ENCODE peak calls at places on chromosomes 3 and 15, in seven cellular contexts. K is dorsolateral prefrontal cortex; I is CD4-positive, alpha-beta T cell; U is cardiac muscle cell; G is lower lobe of right lung; E is HFFc6; T is thoracic aorta. Z is an unnamed sample.

GRCh38 chr3:10565814-10566213 is 60.4 kb upstream of the ATP2B2 start:
- DNase-seq in E (no peak), U (no peak), K (no peak), T (no peak), G (no peak), I (no peak), Z (no peak)

GRCh38 chr15:64895285-64896065 is 16.2 kb upstream of the ANKDD1A start:
- DNase-seq in U (peak), G (peak), K (no peak), T (no peak), E (peak), I (peak), Z (peak)

GRCh38 chr15:65773386-65774111 is 18.5 kb downstream of the DENND4A start:
- DNase-seq in G (no peak), E (no peak), U (no peak), K (no peak), T (no peak), I (no peak), Z (peak)

GRCh38 chr3:127011270-127011992 is 28.5 kb downstream of the PLXNA1 start:
- DNase-seq in I (no peak), G (no peak), U (peak), T (no peak), K (no peak), E (no peak), Z (no peak)

GRCh38 chr3:27507111-27507510 is 22.9 kb upstream of the SLC4A7 start:
- DNase-seq in E (no peak), G (no peak), U (peak), K (no peak), I (no peak), T (no peak), Z (no peak)

GRCh38 chr15:95192923-95193322 is 961.6 kb downstream of the MCTP2 start:
- DNase-seq in I (no peak), K (no peak), U (no peak), T (no peak), E (no peak), G (no peak), Z (no peak)

GRCh38 chr3:192207239-192207638 is 520.1 kb downstream of the FGF12 start:
- DNase-seq in T (no peak), G (no peak), K (no peak), E (no peak), U (no peak), I (no peak), Z (no peak)

GRCh38 chr3:174776123-174776522 is 83.0 kb upstream of the NAALADL2 start:
- DNase-seq in T (no peak), E (peak), G (no peak), I (no peak), U (peak), K (no peak), Z (no peak)

GRCh38 chr3:8595252-8595934 is 49.2 kb downstream of the SSUH2 start:
- DNase-seq in U (no peak), G (no peak), I (no peak), E (no peak), T (no peak), K (peak), Z (no peak)

GRCh38 chr15:43958894-43959330 is 132.1 kb downstream of the WDR76 start:
- DNase-seq in K (no peak), E (peak), I (no peak), T (no peak), U (peak), G (no peak), Z (no peak)

GRCh38 chr3:153165211-153165815 is 3.3 kb downstream of the RAP2B start:
- DNase-seq in I (no peak), U (peak), K (no peak), T (no peak), G (no peak), E (no peak), Z (no peak)

GRCh38 chr3:38312356-38312755 is 30.3 kb downstream of the SLC22A14 start:
- DNase-seq in T (no peak), K (no peak), E (no peak), I (no peak), U (no peak), G (no peak), Z (no peak)

GRCh38 chr3:111895079-111895478 is 36.0 kb downstream of the PHLDB2 start:
- DNase-seq in E (peak), T (no peak), K (no peak), U (peak), I (no peak), G (no peak), Z (peak)

GRCh38 chr3:13544951-13545651 is 3.8 kb upstream of the FBLN2 start:
- DNase-seq in K (no peak), G (no peak), I (no peak), U (no peak), E (no peak), T (no peak), Z (no peak)

DNA sequence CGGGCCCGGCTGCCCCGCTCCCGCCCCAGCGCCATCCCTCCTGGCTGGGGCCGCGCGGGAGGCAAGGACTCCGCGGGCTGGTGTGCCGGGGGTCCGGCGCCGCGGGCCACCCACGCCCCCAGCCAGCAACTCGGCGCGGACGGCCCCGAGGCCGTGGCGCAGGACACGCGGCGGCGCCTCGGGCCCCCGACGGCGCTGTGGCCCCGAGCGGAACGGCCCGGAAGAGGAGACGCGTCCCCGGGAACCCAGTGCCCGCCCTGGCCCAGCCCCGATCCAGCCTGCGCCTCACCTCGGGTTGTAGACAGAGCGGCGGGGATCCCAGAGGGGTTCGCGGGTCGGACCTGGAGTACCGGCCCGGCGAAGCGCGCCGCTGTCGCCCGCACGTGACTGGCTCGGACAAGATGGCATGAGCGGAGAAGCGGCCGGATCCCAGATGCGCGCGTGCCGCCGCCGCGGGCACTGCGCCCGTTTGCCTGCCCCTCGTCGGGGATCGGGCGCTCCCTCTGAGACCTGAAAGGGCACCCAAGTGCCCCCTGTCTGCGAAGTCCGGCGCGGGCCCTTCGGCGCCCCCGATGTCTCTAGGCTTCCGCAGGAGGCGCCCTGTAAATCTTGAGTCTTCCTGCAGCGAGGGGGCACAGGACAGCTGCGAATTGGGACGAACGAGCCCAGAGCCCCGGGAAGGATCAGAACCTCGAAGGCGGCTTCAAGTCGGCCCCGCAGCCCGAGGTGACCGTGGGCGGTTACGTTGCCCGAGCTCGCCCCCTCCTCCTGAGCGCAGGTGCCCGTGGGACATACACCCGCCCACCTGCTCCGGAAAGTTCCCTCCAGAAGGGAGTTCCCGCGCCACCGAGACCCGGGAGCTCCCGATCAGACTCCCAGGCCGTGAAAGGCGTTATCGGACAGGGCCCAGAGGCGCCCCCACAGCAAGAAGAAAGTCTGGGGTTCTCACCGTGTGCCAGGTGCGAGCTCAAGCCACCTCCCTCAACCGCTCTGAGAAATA is 598 bp upstream of the SFMBT1 start:
- DNase-seq in I (peak), G (peak), K (peak), E (no peak), T (no peak), U (peak), Z (peak)
- TF ChIP-seq CTCF in I (peak), G (peak), K (peak), E (peak), T (peak), U (peak), Z (peak)

GRCh38 chr3:36710606-36711005 is 53.7 kb downstream of the DCLK3 start:
- DNase-seq in I (no peak), K (no peak), T (no peak), G (no peak), U (no peak), E (no peak), Z (no peak)

GRCh38 chr3:36705015-36705414 is 59.3 kb downstream of the DCLK3 start:
- DNase-seq in U (no peak), E (no peak), G (no peak), I (no peak), T (no peak), K (no peak), Z (no peak)

GRCh38 chr3:36709281-36709680 is 55.1 kb downstream of the DCLK3 start:
- DNase-seq in I (no peak), T (no peak), E (no peak), K (no peak), G (no peak), U (no peak), Z (no peak)

GRCh38 chr3:36709826-36710365 is 54.5 kb downstream of the DCLK3 start:
- DNase-seq in E (no peak), G (no peak), T (no peak), K (no peak), I (no peak), U (no peak), Z (no peak)

GRCh38 chr3:36707623-36708409 is 56.5 kb downstream of the DCLK3 start:
- DNase-seq in U (peak), K (no peak), G (no peak), E (peak), I (no peak), T (no peak), Z (no peak)
- TF ChIP-seq CTCF in U (no peak), K (no peak), G (no peak), E (peak), I (no peak), T (no peak), Z (no peak)

GRCh38 chr3:1348547-1348946 is 255.7 kb downstream of the CNTN6 start:
- DNase-seq in G (no peak), E (no peak), T (no peak), U (no peak), K (no peak), I (no peak), Z (no peak)
- TF ChIP-seq CTCF in G (no peak), E (no peak), T (no peak), U (no peak), K (no peak), I (no peak), Z (no peak)

GRCh38 chr3:57128863-57129602 is 36.1 kb downstream of the IL17RD start:
- DNase-seq in T (no peak), G (no peak), E (no peak), I (no peak), K (no peak), U (no peak), Z (no peak)

GRCh38 chr3:57130426-57131209 is 34.5 kb downstream of the IL17RD start:
- DNase-seq in T (no peak), I (no peak), U (no peak), K (no peak), G (no peak), E (no peak), Z (no peak)

GRCh38 chr3:57131210-57131588 is 34.0 kb downstream of the IL17RD start:
- DNase-seq in I (no peak), E (no peak), G (no peak), T (no peak), U (no peak), K (no peak), Z (no peak)

GRCh38 chr3:57127849-57128566 is 37.1 kb downstream of the IL17RD start:
- DNase-seq in G (no peak), K (no peak), T (no peak), I (no peak), E (peak), U (peak), Z (no peak)

DNA sequence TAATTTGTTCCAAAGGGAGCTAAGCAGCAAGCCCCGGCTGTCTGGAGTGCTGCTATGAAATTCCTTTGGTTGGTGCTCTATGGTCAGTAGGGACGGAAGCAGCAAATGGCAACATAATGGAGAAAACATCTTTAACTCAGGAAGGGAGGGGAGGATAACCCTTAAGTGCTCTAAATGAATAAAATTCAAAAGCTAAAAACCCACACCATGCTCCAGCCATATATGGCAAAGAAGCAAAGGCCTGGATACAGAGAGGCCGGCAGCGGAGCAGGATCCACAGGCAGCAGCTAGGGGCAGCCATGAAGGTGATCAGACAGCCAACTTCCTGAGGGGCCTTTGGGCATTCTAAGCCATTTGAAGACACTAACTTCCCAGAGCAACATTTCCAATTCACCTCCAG is 38.9 kb downstream of the IL17RD start:
- DNase-seq in U (no peak), E (no peak), T (no peak), K (no peak), I (no peak), G (no peak), Z (no peak)
- TF ChIP-seq CTCF in U (no peak), E (no peak), T (no peak), K (no peak), I (no peak), G (no peak), Z (no peak)

GRCh38 chr3:87900061-87900460 is 158.7 kb downstream of the CGGBP1 start:
- DNase-seq in U (no peak), E (no peak), K (no peak), I (no peak), T (no peak), G (no peak), Z (no peak)
- TF ChIP-seq CTCF in U (no peak), E (peak), K (no peak), I (no peak), T (no peak), G (peak), Z (no peak)

GRCh38 chr15:48603123-48603500 is 42.4 kb downstream of the FBN1 start:
- DNase-seq in I (no peak), U (peak), E (no peak), G (no peak), K (no peak), T (no peak), Z (no peak)
- TF ChIP-seq CTCF in I (no peak), U (peak), E (no peak), G (no peak), K (no peak), T (no peak), Z (no peak)

GRCh38 chr15:93488157-93488803 is 399.3 kb upstream of the RGMA start:
- DNase-seq in G (no peak), K (no peak), U (no peak), E (no peak), I (no peak), T (no peak), Z (no peak)

GRCh38 chr15:93483923-93484322 is 394.9 kb upstream of the RGMA start:
- DNase-seq in U (no peak), E (no peak), G (no peak), I (no peak), T (no peak), K (no peak), Z (no peak)

GRCh38 chr15:93485438-93485837 is 396.4 kb upstream of the RGMA start:
- DNase-seq in G (no peak), T (no peak), I (no peak), K (no peak), E (no peak), U (no peak), Z (no peak)

GRCh38 chr15:93486407-93487117 is 397.6 kb upstream of the RGMA start:
- DNase-seq in E (no peak), I (no peak), T (no peak), U (no peak), K (no peak), G (no peak), Z (no peak)

DNA sequence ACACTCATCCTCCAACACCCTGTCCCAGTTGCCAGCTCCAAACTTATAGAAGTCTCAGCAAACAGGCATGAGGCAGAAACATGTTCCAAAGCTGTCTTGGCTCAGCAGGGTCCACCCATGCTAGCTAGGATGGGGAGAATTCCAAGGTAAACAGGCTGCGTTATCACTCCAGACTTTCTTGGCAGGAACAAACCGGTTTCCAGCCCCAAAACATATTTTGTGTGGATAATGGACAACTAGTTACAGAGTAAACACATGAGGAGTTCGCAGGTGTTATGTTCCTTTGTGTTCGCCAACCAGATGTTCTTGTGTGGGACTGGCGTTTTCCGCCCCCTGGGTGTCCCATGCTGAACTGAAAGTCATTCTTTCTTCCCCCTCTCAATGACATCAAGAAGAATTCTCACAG is 396.9 kb upstream of the RGMA start:
- DNase-seq in G (no peak), T (no peak), I (no peak), E (no peak), U (no peak), K (no peak), Z (no peak)
- TF ChIP-seq CTCF in G (no peak), T (peak), I (no peak), E (no peak), U (no peak), K (no peak), Z (no peak)

GRCh38 chr3:63980830-63981498 is 42.3 kb downstream of the PSMD6 start:
- DNase-seq in G (no peak), E (no peak), T (no peak), K (no peak), I (no peak), U (no peak), Z (no peak)

GRCh38 chr3:63977893-63978292 is 45.4 kb downstream of the PSMD6 start:
- DNase-seq in U (peak), E (no peak), I (no peak), G (no peak), T (no peak), K (no peak), Z (no peak)

GRCh38 chr3:63980019-63980418 is 43.3 kb downstream of the PSMD6 start:
- DNase-seq in G (no peak), U (no peak), E (no peak), K (no peak), T (no peak), I (no peak), Z (no peak)

GRCh38 chr3:63976862-63977180 is 46.5 kb downstream of the PSMD6 start:
- DNase-seq in I (no peak), E (no peak), U (no peak), G (no peak), T (no peak), K (no peak), Z (no peak)

GRCh38 chr3:63979093-63979492 is 44.2 kb downstream of the PSMD6 start:
- DNase-seq in T (no peak), K (no peak), U (peak), E (peak), G (no peak), I (peak), Z (no peak)
- TF ChIP-seq CTCF in T (no peak), K (no peak), U (no peak), E (no peak), G (no peak), I (no peak), Z (no peak)